ENCODE peak calls at places on chromosomes 7 and 10, in six cellular contexts. N is IMR-90, X is neuronal stem cell, F is trophoblast cell, O is H9, T is H1. Q is an unnamed sample. For H3K9me3, the result is how much of the 10 kb centered on the place peaks cover.

GRCh38 chr10:92419740-92420553 is 129.0 kb downstream of the MARCHF5 start:
- DNase-seq in N (peak), X (no peak), F (peak), O (peak), T (peak), Q (peak)

GRCh38 chr10:398954-399353 is 263.7 kb downstream of the ZMYND11 start:
- DNase-seq in N (no peak), X (no peak), F (no peak), O (no peak), T (no peak), Q (no peak)

GRCh38 chr7:156892086-156892800 is 740 bp downstream of the LMBR1 start:
- DNase-seq in N (no peak), X (peak), F (no peak), O (peak), T (no peak), Q (peak)

GRCh38 chr10:78923644-78924318 is 145.0 kb upstream of the ZMIZ1 start:
- DNase-seq in N (no peak), X (no peak), F (no peak), O (no peak), T (no peak), Q (no peak)

GRCh38 chr7:41628926-41629325 is 74.0 kb downstream of the INHBA start:
- DNase-seq in N (peak), X (no peak), F (peak), O (no peak), T (no peak), Q (no peak)

GRCh38 chr7:115133248-115133647 is 211.4 kb downstream of the MDFIC start:
- DNase-seq in N (no peak), X (no peak), F (no peak), O (no peak), T (no peak), Q (no peak)

GRCh38 chr10:58239561-58240169 is 28.0 kb downstream of the IPMK start:
- DNase-seq in N (no peak), X (no peak), F (no peak), O (no peak), T (no peak), Q (no peak)

GRCh38 chr10:118721005-118721876 is 33.5 kb downstream of the CACUL1 start:
- DNase-seq in N (peak), X (peak), F (peak), O (no peak), T (no peak), Q (peak)

GRCh38 chr7:39631736-39632304 is 8.4 kb downstream of the RALA start:
- DNase-seq in N (peak), X (no peak), F (no peak), O (no peak), T (no peak), Q (no peak)

GRCh38 chr10:63711866-63712716 is 190.9 kb downstream of the REEP3 start:
- DNase-seq in N (peak), X (no peak), F (no peak), O (no peak), T (no peak), Q (peak)

GRCh38 chr7:117750612-117751563 is 122.4 kb downstream of the CTTNBP2 start:
- DNase-seq in N (peak), X (peak), F (no peak), O (no peak), T (no peak), Q (peak)

GRCh38 chr10:101840741-101841453 is 2.7 kb downstream of the KCNIP2 start:
- DNase-seq in N (peak), X (peak), F (peak), O (peak), T (no peak), Q (peak)

GRCh38 chr7:84389242-84389641 is 194.7 kb upstream of the SEMA3A start:
- DNase-seq in N (no peak), X (no peak), F (no peak), O (no peak), T (no peak), Q (no peak)

GRCh38 chr10:11179231-11180105 is 161.8 kb downstream of the CELF2 start:
- DNase-seq in N (no peak), X (no peak), F (no peak), O (no peak), T (no peak), Q (no peak)

GRCh38 chr10:110529596-110530011 is 31.9 kb downstream of the DUSP5 start:
- DNase-seq in N (no peak), X (no peak), F (no peak), O (peak), T (no peak), Q (no peak)
- H3K18ac ChIP-seq in N (peak), X (no peak), F (peak), O (peak), T (peak), Q (no peak)

DNA sequence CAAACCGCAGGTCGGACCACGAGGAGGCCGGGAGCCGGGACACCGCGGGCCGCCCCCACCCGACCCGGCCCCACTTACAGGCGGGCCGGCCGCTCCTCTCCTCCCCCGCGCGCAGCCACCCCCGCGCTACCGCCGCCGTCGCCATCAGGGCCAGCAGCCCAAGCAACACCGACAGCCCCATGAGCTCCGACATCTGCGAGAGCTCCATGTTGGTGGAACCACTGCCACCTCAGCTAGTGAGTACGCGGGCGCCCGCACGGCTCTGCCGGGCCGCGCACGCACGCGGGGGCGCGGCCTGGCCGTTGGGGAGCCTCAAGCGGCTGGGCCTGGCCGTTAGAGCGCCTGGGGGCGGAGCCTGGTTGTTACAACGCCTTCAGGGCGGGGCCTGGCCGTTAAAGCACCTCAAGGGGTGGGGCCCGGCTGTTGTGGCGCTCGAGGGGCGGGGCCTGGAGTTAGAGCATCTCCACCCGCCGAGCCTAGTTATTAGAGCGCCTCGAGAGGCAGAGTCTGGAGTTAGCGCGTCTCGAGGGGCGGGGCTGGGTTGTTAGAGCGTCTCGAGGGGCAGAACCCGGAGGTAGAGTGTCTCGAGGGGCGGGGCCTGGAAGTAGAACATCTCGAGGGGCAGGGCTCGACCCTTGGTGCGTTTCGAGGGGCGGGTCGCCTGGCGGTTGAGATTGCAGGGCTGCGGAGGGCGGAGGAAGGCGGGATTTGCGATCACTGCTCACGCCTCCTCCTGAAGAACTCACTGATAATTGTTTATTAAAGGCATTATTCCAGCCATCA is at the start of gene TBL2:
- DNase-seq in N (peak), X (peak), F (peak), O (peak), T (peak), Q (peak)
- H2AK5ac ChIP-seq in N (peak), X (peak), F (peak), O (no peak), T (no peak), Q (no peak)

GRCh38 chr10:42477170-42477569 is 161.2 kb downstream of the ZNF33B start:
- DNase-seq in N (no peak), X (no peak), F (no peak), O (no peak), T (no peak), Q (no peak)

GRCh38 chr10:42476101-42476500 is 162.3 kb downstream of the ZNF33B start:
- DNase-seq in N (no peak), X (no peak), F (no peak), O (no peak), T (no peak), Q (no peak)

GRCh38 chr10:42482411-42482810 is 156.0 kb downstream of the ZNF33B start:
- DNase-seq in N (peak), X (no peak), F (no peak), O (no peak), T (no peak), Q (no peak)

GRCh38 chr10:42475168-42476098 is 162.9 kb downstream of the ZNF33B start:
- DNase-seq in N (peak), X (no peak), F (peak), O (no peak), T (no peak), Q (no peak)

DNA sequence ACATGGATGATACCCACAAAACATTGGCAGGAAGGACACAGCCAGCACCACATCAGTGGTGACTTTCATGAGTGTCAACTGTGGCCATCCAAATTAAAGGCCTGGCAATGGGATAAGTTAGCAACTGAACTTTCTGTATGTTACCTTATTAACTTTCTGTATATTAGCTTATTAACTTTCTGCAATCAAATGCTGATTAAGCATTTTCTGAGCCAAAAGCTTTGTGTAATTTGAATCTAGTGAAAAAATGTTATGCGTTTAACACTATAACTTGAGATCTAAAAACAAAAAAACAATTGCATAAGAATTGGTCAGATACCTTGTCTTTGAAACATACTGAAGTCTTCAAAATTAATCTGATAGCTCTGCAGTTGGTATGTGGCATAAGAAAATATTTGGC is 159.3 kb downstream of the ZNF33B start:
- DNase-seq in N (no peak), X (no peak), F (no peak), O (no peak), T (no peak), Q (no peak)
- H3K9me3 ChIP-seq in N (under half), X (under half), F (under half), O (half or more), T (under half), Q (under half)

GRCh38 chr10:73094986-73095478 is 1.6 kb downstream of the P4HA1 start:
- DNase-seq in N (no peak), X (no peak), F (no peak), O (no peak), T (no peak), Q (peak)

GRCh38 chr10:73097305-73097670 is 622 bp upstream of the P4HA1 start:
- DNase-seq in N (no peak), X (no peak), F (no peak), O (no peak), T (no peak), Q (no peak)

GRCh38 chr10:73095479-73096021 is 1.1 kb downstream of the P4HA1 start:
- DNase-seq in N (peak), X (peak), F (peak), O (no peak), T (no peak), Q (peak)

GRCh38 chr10:73096041-73096451 is 620 bp downstream of the P4HA1 start:
- DNase-seq in N (peak), X (no peak), F (peak), O (peak), T (peak), Q (peak)

DNA sequence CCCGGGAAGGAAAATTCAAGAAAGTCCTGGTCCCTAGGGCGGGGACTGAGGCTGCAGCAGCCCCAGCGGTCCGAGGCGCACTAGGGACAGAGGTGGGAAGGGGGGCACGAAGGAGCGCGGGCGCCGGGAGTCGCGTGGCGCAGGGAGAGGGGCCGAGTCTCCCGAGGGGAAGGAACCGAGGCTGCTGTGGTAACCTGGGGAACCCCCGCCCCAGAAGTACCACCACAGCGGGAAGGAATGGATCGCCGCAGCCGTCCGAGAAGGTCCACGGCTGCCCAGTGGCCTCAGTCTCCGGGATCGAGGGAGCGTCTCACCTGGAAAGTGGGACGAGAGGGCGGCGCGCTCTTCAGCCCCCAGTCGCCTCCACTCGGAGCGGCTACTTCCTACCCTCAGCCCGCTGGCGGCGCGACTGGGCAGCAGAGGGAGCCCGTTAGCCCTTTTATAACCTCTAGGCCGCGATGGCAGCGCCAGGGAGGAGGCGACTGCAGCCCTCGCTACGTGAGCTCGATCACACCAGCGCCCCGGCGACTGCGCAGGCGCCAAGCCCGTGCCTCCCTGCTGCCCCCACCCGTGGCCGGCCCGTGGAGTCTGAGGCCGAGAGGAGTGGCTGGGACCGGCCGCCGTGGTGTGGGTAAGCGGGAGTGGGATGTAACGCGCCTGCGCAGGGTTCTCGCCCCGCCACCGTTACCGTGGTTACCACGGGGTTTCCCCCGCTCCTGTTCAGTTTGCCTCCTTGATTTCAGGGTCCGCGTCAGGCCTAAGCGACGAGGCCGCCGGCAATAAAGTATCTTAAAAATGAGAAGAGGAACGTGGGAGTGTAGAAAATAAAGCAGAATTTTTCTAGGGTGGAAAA is at the start of gene P4HA1:
- DNase-seq in N (peak), X (peak), F (peak), O (peak), T (peak), Q (peak)
- H3K18ac ChIP-seq in N (peak), X (peak), F (peak), O (peak), T (peak), Q (peak)

DNA sequence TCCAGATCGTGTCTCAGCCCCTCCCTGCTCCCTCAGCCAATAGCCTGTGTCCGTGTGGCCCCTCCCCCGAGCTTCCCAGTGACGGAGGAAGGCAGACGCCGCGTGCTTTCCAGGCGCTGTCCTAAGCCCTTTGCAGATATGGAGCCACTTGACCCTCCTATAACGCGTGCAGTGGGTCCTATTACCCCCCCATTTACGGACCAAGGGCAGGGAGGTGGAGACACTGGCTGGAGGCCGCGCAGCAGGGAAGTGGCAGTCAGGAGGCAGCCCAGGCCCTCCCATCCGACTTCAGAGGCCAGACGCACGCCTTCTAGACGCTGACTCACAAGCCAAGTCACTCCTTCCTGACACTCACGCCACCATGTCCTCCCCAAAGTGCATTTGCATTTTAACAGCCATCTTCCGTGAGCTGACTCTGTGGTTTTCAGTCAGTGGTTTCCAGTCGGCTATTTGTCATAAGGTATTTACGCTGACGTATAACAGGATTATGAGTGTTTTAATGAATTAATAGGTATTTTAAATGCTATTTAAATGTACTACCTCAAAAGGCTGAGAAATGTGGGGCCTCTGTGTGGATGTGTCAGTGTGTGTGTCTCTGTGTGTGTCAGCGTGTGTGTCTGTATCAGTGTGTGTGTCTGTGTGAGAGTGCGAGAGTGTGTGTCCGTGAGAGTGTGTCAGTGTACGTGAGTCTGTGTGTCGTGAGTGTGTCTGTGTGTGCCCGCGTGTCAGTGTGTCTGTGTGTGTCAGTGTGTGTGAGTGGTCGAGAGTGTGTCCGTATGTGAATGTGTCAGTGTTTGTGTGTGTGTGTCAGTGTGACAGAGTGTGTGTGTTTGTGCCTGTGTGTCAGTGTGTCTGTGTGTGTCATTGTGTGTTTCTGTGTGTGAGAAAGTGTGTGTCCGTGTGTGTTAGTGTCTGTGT is 92.1 kb upstream of the INSIG1 start:
- DNase-seq in N (peak), X (no peak), F (peak), O (peak), T (no peak), Q (peak)
- H2AK5ac ChIP-seq in N (peak), X (peak), F (peak), O (no peak), T (peak), Q (no peak)

GRCh38 chr10:22752272-22752671 is 37.9 kb upstream of the PIP4K2A start:
- DNase-seq in N (no peak), X (no peak), F (no peak), O (no peak), T (no peak), Q (no peak)
- H3K9me3 ChIP-seq in N (under half), X (under half), F (under half), O (under half), T (under half), Q (under half)

DNA sequence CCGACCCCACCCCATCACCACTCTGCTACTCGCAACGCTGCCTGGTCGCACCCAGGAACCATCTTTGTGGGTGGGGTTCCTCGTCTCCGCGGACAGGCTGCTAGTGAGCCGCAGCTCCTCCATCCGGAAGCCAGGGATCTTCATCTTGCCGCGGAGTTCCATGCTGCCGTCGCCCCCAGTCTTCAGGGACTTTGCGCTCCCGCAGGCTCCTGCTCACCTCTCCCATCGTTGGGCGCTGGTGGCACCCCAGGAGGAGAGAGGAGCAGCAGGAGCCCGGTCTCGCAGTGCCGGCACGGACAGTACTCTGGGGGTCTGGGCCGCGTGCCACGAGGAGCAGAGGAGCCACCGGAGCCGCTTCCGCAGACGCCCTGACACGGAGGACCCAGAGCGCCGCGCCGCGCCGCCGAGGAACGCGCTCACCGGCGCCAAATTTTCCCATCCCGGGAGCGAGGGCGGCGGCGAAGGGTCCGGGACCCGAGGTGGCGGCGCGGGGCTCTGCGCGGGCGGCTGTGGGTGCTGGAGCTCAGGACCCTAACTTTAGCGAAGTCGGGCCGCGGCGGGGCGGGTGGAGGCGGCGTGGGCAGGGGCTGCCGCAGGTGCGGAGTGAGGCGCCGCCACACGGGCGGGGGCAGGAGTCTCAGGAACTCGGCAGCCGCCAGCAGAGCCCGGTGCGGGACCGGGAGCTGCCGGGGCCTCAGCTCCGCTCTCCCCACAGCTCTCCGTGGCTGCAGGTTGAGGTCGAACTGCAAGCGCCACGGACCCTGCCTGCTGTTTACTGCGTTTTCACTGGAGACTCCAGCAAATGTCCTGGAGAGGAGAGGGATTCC is 750.2 kb upstream of the SORCS1 start:
- DNase-seq in N (no peak), X (peak), F (no peak), O (peak), T (no peak), Q (peak)
- H3K18ac ChIP-seq in N (no peak), X (peak), F (peak), O (peak), T (peak), Q (peak)

DNA sequence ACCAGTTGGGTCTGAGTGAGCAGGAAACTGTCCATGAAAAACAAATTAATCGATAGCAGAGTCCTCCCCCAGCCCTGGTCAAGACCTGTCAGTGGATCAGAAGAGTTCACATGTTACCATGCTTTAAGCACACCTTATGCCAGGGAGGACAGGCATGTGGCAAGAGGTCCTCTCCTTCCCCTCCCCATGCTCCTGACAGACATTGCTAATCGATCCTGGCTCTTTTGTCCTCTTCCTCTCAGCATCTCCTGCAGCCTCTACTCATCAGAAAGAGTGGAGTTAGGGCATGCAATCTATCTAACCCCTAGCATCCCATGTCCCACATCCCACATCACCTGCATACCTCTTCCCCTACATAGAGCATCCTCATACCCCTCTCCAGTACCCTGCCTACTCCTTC is 117.1 kb upstream of the TCF7L2 start:
- DNase-seq in N (no peak), X (no peak), F (no peak), O (no peak), T (no peak), Q (no peak)
- H2AK5ac ChIP-seq in N (no peak), X (no peak), F (no peak), O (no peak), T (peak), Q (no peak)

DNA sequence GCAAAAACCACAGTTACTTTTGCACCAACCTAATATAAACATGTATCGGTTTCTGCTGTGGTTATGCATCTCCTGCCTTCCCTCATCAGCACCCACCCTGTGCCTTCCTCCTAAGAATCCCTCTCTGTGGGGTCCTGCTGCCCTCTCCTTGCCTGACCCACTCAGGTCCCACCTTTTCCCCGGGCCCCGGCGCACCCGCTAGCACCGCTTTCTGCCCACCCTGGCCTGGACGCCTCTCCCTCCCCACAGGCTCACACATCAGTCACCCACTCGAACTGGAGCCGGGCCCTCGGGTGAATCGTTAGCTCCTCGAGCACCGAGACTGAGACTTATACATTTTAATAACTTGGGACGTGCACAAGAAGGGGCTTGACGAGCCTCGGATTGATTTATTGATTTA is 110.5 kb downstream of the ADARB2 start:
- DNase-seq in N (no peak), X (no peak), F (no peak), O (no peak), T (no peak), Q (no peak)
- H3K9me3 ChIP-seq in N (under half), X (under half), F (under half), O (under half), T (under half), Q (under half)